ENCODE peak calls at places on chromosome 3, in four cellular contexts. O is GM13977; U is stimulated activated CD4-positive, alpha-beta T cell treated with anti-CD3 and anti-CD28 coated beads, TNF-alpha, amount 100 ng/mL, for 1 hour; J is fibroblast of lung. X is an unnamed sample.

GRCh38 chr3:194255252-194256039 is 95.7 kb downstream of the CPN2 start:
- DNase-seq in U (no peak), O (no peak), J (no peak), X (peak)

GRCh38 chr3:20563985-20564384 is 378.0 kb upstream of the SGO1 start:
- DNase-seq in J (no peak), U (no peak), O (no peak), X (no peak)

GRCh38 chr3:32435911-32436815 is 44.5 kb downstream of the CMTM7 start:
- DNase-seq in O (no peak), U (no peak), J (no peak), X (no peak)

GRCh38 chr3:56135941-56136340 is 332.3 kb downstream of the ERC2 start:
- DNase-seq in U (no peak), J (peak), O (no peak), X (no peak)

GRCh38 chr3:69403406-69403934 is 17.6 kb upstream of the FRMD4B start:
- DNase-seq in J (no peak), O (no peak), U (no peak), X (no peak)

GRCh38 chr3:46898321-46899150 is 21.0 kb downstream of the PTH1R start:
- DNase-seq in J (no peak), O (no peak), U (no peak), X (no peak)

GRCh38 chr3:128320551-128321340 is 145.9 kb downstream of the DNAJB8 start:
- DNase-seq in J (no peak), O (no peak), U (no peak), X (no peak)

GRCh38 chr3:40997711-40998519 is 201.4 kb upstream of the CTNNB1 start:
- DNase-seq in U (no peak), O (no peak), J (no peak), X (no peak)

GRCh38 chr3:152961323-152961722 is 126.4 kb downstream of the P2RY1 start:
- DNase-seq in O (peak), J (peak), U (no peak), X (no peak)

GRCh38 chr3:184582583-184582982 is 21.0 kb downstream of the EPHB3 start:
- DNase-seq in U (no peak), J (no peak), O (no peak), X (peak)

GRCh38 chr3:187063286-187064081 is 75.8 kb downstream of the RPL39L start:
- DNase-seq in J (no peak), U (no peak), O (no peak), X (no peak)

X was measured in heart left ventricle.